ENCODE peak calls at places on chromosomes 13 and 19, in four cellular contexts. Y is left lobe of liver; A is activated B cell treated with CpG ODN at 0.5 μM for 24 hours; M is effector memory CD8-positive, alpha-beta T cell. I is an unnamed sample.

GRCh38 chr19:48696353-48697010 is 711 bp downstream of the FUT2 start:
- ATAC-seq in Y (peak), A (peak), M (peak), I (peak)

GRCh38 chr13:65638572-65639168 is 1591.5 kb downstream of the PCDH9 start:
- ATAC-seq in Y (peak), M (no peak), A (no peak), I (no peak)

GRCh38 chr13:42930136-42930535 is 61.9 kb downstream of the EPSTI1 start:
- ATAC-seq in Y (no peak), M (no peak), A (no peak), I (no peak)

GRCh38 chr13:110398564-110399507 is 91.8 kb downstream of the COL4A2 start:
- ATAC-seq in Y (no peak), A (no peak), M (no peak), I (no peak)

GRCh38 chr19:12800873-12801465 is 631 bp downstream of the PRDX2 start:
- ATAC-seq in Y (peak), M (no peak), A (no peak), I (no peak)

GRCh38 chr19:13260883-13261653 is 110.9 kb downstream of the IER2 start:
- ATAC-seq in A (peak), M (no peak), Y (no peak), I (peak)

GRCh38 chr13:36154567-36155231 is 23.5 kb upstream of the DCLK1 start:
- ATAC-seq in Y (no peak), M (no peak), A (no peak), I (no peak)

GRCh38 chr19:36060430-36060829 is 5.7 kb downstream of the WDR62 start:
- ATAC-seq in M (peak), A (no peak), Y (peak), I (peak)

GRCh38 chr19:4369109-4369887 is 25.9 kb downstream of the MPND start:
- ATAC-seq in A (peak), Y (peak), M (peak), I (peak)